ENCODE peak calls at places on chromosomes 2 and 18, in nine cellular contexts. J is GM12865; Q is tibial artery; T is esophagus squamous epithelium; S is GM12864; R is chondrocyte; K is right lobe of liver; N is CD8-positive, alpha-beta T cell; A is HCT116. U is an unnamed sample.

GRCh38 chr2:7845332-7845731 is 836.5 kb upstream of the ID2 start:
- DNase-seq in N (no peak), R (no peak), K (no peak), Q (no peak), J (peak), S (no peak), T (no peak), A (no peak), U (no peak)

GRCh38 chr2:9552491-9553178 is 3.0 kb downstream of the ADAM17 start:
- DNase-seq in N (no peak), Q (no peak), S (no peak), J (peak), K (no peak), A (no peak), R (no peak), T (no peak), U (peak)

GRCh38 chr2:1455466-1455865 is 42.2 kb downstream of the TPO start:
- DNase-seq in K (no peak), S (no peak), A (no peak), N (no peak), R (no peak), J (no peak), T (no peak), Q (no peak), U (no peak)

GRCh38 chr2:229636568-229636967 is 77.8 kb downstream of the DNER start:
- DNase-seq in J (no peak), N (no peak), A (peak), S (no peak), R (no peak), T (no peak), K (no peak), Q (no peak), U (no peak)

GRCh38 chr18:22171839-22172582 is 2.6 kb downstream of the GATA6 start:
- DNase-seq in T (no peak), K (no peak), S (no peak), R (no peak), J (no peak), Q (peak), A (no peak), N (no peak), U (no peak)

GRCh38 chr2:113251118-113251517 is 27.6 kb downstream of the PAX8 start:
- DNase-seq in R (no peak), A (no peak), Q (no peak), J (peak), N (peak), T (no peak), S (no peak), K (no peak), U (no peak)

GRCh38 chr2:44429034-44429433 is 67.3 kb downstream of the CAMKMT start:
- DNase-seq in A (no peak), R (no peak), Q (no peak), T (no peak), N (no peak), S (no peak), K (no peak), J (no peak), U (no peak)

GRCh38 chr2:157800838-157801495 is 75.2 kb downstream of the ACVR1 start:
- DNase-seq in N (no peak), S (no peak), Q (no peak), A (no peak), R (no peak), K (no peak), J (no peak), T (no peak), U (no peak)

GRCh38 chr2:71963295-71963694 is 184.4 kb downstream of the CYP26B1 start:
- DNase-seq in S (no peak), Q (no peak), K (no peak), T (no peak), N (no peak), R (no peak), J (no peak), A (no peak), U (no peak)

GRCh38 chr2:204550738-204551137 is 5.5 kb downstream of the PARD3B start:
- DNase-seq in S (no peak), K (no peak), N (no peak), J (no peak), R (no peak), A (no peak), T (no peak), Q (no peak), U (no peak)

GRCh38 chr2:162890690-162891311 is 52.2 kb upstream of the KCNH7 start:
- DNase-seq in A (peak), K (no peak), R (no peak), S (peak), T (no peak), Q (no peak), J (peak), N (no peak), U (peak)

GRCh38 chr2:196677404-196677803 is 37.9 kb downstream of the CCDC150 start:
- DNase-seq in J (no peak), Q (no peak), S (no peak), A (no peak), R (no peak), T (no peak), N (no peak), K (no peak), U (no peak)

GRCh38 chr2:104836837-104837236 is 17.1 kb upstream of the POU3F3 start:
- DNase-seq in T (no peak), R (no peak), A (no peak), K (no peak), N (no peak), J (no peak), S (no peak), Q (no peak), U (no peak)

GRCh38 chr2:162126145-162126926 is 25.7 kb downstream of the GCG start:
- DNase-seq in S (peak), T (no peak), J (peak), K (no peak), R (no peak), Q (no peak), A (no peak), N (no peak), U (peak)

GRCh38 chr2:95352291-95353054 is 50.0 kb upstream of the FAHD2A start:
- DNase-seq in T (no peak), A (no peak), K (no peak), J (no peak), Q (peak), S (no peak), R (no peak), N (no peak), U (no peak)

GRCh38 chr18:808086-808485 is 4.0 kb downstream of the YES1 start:
- DNase-seq in N (no peak), A (no peak), J (no peak), S (no peak), Q (no peak), K (no peak), T (no peak), R (no peak), U (no peak)

GRCh38 chr2:54471221-54471711 is 15.1 kb downstream of the SPTBN1 start:
- DNase-seq in N (no peak), A (no peak), S (peak), K (no peak), R (no peak), Q (no peak), T (no peak), J (peak), U (no peak)

GRCh38 chr18:40875101-40875500 is 1079.9 kb upstream of the PIK3C3 start:
- DNase-seq in A (no peak), T (no peak), K (no peak), R (no peak), S (no peak), J (no peak), N (no peak), Q (no peak), U (no peak)

GRCh38 chr2:72674982-72675915 is 150.6 kb downstream of the EXOC6B start:
- DNase-seq in R (no peak), N (no peak), Q (no peak), T (no peak), A (no peak), K (no peak), S (no peak), J (no peak), U (no peak)

GRCh38 chr2:45734952-45735351 is 83.5 kb downstream of the PRKCE start:
- DNase-seq in T (no peak), K (no peak), J (no peak), N (no peak), S (no peak), A (no peak), Q (no peak), R (no peak), U (no peak)

GRCh38 chr2:61499060-61499459 is 28.2 kb upstream of the USP34 start:
- DNase-seq in T (no peak), J (no peak), K (no peak), A (no peak), Q (no peak), S (no peak), N (no peak), R (no peak), U (no peak)

GRCh38 chr2:12507295-12507694 is 209.4 kb upstream of the TRIB2 start:
- DNase-seq in T (no peak), N (peak), S (no peak), Q (no peak), A (no peak), J (peak), R (no peak), K (no peak), U (no peak)

GRCh38 chr18:35436076-35436649 is 59.0 kb upstream of the ZNF396 start:
- DNase-seq in A (no peak), Q (no peak), S (no peak), T (no peak), N (no peak), K (no peak), J (no peak), R (no peak), U (no peak)

GRCh38 chr2:223692227-223692947 is 90.2 kb upstream of the SCG2 start:
- DNase-seq in T (no peak), J (no peak), K (peak), R (no peak), S (no peak), N (no peak), A (peak), Q (no peak), U (no peak)

GRCh38 chr2:83261591-83262136 is 1197.4 kb downstream of the SUCLG1 start:
- DNase-seq in A (no peak), K (no peak), Q (no peak), J (no peak), T (no peak), S (no peak), N (no peak), R (no peak), U (no peak)

GRCh38 chr2:59774821-59775463 is 778.5 kb downstream of the BCL11A start:
- DNase-seq in S (no peak), A (no peak), K (no peak), T (no peak), Q (no peak), R (no peak), N (no peak), J (no peak), U (no peak)

GRCh38 chr2:201887851-201888451 is 81.6 kb downstream of the CDK15 start:
- DNase-seq in Q (no peak), T (no peak), S (no peak), A (no peak), R (no peak), N (no peak), K (no peak), J (no peak), U (no peak)

GRCh38 chr2:12980817-12981216 is 264.1 kb downstream of the TRIB2 start:
- DNase-seq in T (no peak), J (no peak), R (no peak), N (no peak), Q (no peak), S (no peak), K (no peak), A (no peak), U (no peak)

GRCh38 chr2:49278141-49278540 is 123.8 kb upstream of the FSHR start:
- DNase-seq in N (no peak), K (no peak), S (no peak), J (no peak), R (no peak), Q (no peak), A (no peak), T (no peak), U (no peak)

DNA sequence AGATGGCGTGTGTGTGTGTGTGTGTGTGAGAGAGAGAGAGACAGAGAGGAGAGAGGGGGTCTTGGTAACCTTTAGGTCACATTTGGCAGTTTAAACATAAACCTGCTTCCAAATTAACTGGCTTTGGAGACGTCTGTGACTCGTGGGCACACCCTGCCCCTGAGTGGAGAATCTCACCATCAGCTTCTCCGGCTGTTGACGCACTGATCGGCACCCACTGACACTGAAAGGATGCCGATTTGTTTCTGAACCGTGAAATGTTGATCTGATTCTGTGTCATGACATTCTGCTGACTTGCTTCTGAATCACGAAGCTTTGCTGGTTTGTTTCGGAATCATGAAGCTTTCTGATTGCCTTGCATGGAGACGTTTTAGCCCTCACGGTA is 114.7 kb downstream of the RTP5 start:
- DNase-seq in A (no peak), T (no peak), Q (no peak), K (no peak), R (no peak), J (no peak), S (no peak), N (no peak), U (no peak)
- TF ChIP-seq CTCF in A (no peak), T (no peak), Q (no peak), K (no peak), R (no peak), J (no peak), S (no peak), N (no peak), U (no peak)

DNA sequence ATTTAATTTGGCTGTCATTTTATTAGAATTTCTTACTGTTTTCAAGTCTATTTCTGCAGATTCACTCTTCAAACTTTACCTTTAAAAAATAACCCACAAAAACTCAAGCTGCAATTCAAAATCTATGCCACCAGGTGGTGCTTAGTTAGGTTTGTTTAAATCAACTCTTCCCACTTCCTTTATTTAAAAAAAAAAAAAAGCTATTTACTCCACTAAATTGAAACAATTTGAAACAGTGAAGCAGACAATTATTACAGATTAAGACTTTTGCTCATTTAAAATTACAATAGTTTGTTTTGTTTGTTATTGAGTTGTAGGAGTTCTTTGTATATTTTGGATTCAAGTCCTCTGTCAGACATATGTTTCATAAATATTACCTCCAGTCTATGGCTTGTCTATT is 300.0 kb downstream of the PDE11A start:
- DNase-seq in N (no peak), J (peak), A (peak), S (peak), Q (no peak), R (no peak), K (no peak), T (no peak), U (peak)
- TF ChIP-seq CTCF in N (peak), J (peak), A (peak), S (peak), Q (peak), R (peak), K (peak), T (peak), U (peak)

DNA sequence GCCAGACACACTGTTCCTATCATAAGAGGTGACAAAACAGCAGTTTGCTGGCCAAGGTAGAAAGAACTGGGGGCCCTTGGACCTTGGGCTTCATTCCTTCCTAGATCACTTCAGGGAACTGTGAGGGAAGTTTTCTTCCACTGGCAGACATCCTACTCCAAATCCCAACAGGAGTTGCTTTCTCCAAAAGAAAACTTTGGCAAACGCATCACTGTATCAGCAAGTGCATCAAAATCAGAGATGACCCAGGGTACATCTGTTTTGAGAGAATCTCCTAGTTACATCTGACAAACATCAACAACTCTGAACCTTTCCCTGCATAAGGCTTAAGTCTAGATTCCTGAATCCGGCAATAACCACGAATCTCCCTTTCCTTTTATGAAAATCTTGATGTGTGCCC is 348.3 kb upstream of the KLHL29 start:
- DNase-seq in A (no peak), R (no peak), T (no peak), J (no peak), K (no peak), S (no peak), N (no peak), Q (no peak), U (no peak)
- TF ChIP-seq CTCF in A (no peak), R (no peak), T (no peak), J (no peak), K (no peak), S (no peak), N (no peak), Q (no peak), U (no peak)

GRCh38 chr18:47036298-47036874 is 965 bp upstream of the ELOA2 start:
- DNase-seq in R (no peak), J (peak), Q (no peak), K (no peak), S (no peak), N (no peak), A (peak), T (no peak), U (peak)
- TF ChIP-seq CTCF in R (peak), J (peak), Q (no peak), K (peak), S (peak), N (no peak), A (peak), T (no peak), U (peak)